ENCODE peak calls at places on chromosomes 16 and 17, in four cellular contexts. H is HL-60, B is cortex of kidney, J is skeletal muscle cell. M is an unnamed sample.

GRCh38 chr17:8918811-8919210 is 46.7 kb downstream of the PIK3R5 start:
- DNase-seq in J (no peak), B (no peak), H (no peak), M (no peak)

GRCh38 chr16:4911831-4912422 is 25.0 kb downstream of the PPL start:
- DNase-seq in H (no peak), B (no peak), J (no peak), M (no peak)

GRCh38 chr17:82274134-82275020 is 877 bp upstream of the CSNK1D start:
- DNase-seq in B (no peak), J (no peak), H (no peak), M (no peak)

GRCh38 chr17:65514541-65514940 is 46.9 kb downstream of the AXIN2 start:
- DNase-seq in B (no peak), J (no peak), H (no peak), M (no peak)

GRCh38 chr17:80137131-80137530 is 9.8 kb downstream of the EIF4A3 start:
- DNase-seq in H (no peak), B (no peak), J (no peak), M (no peak)

GRCh38 chr17:82126479-82127314 is 28.7 kb upstream of the FASN start:
- DNase-seq in B (no peak), H (no peak), J (no peak), M (no peak)

GRCh38 chr17:1709403-1709891 is 730 bp downstream of the TLCD2 start:
- DNase-seq in B (no peak), H (peak), J (no peak), M (no peak)

GRCh38 chr17:65797809-65798208 is 236.4 kb upstream of the AXIN2 start:
- DNase-seq in B (no peak), H (no peak), J (no peak), M (no peak)

GRCh38 chr16:77599793-77600415 is 122.4 kb upstream of the NUDT7 start:
- DNase-seq in J (no peak), B (no peak), H (peak), M (no peak)

GRCh38 chr17:17205368-17206148 is 575 bp downstream of the PLD6 start:
- DNase-seq in H (peak), J (no peak), B (no peak), M (no peak)

GRCh38 chr17:7292729-7293128 is 1.7 kb downstream of the YBX2 start:
- DNase-seq in H (no peak), B (no peak), J (no peak), M (no peak)

GRCh38 chr17:36761203-36761945 is 160.0 kb downstream of the MRM1 start:
- DNase-seq in J (no peak), H (no peak), B (no peak), M (no peak)

GRCh38 chr17:31373150-31374082 is 18.1 kb upstream of the RAB11FIP4 start:
- DNase-seq in H (peak), J (peak), B (no peak), M (no peak)

GRCh38 chr16:64864232-64864803 is 257.5 kb downstream of the CDH11 start:
- DNase-seq in J (peak), H (no peak), B (no peak), M (no peak)

GRCh38 chr17:34584805-34585416 is 5.5 kb downstream of the TMEM132E start:
- DNase-seq in J (no peak), H (no peak), B (no peak), M (no peak)

GRCh38 chr17:17500999-17501605 is 4.9 kb upstream of the RASD1 start:
- DNase-seq in J (no peak), H (no peak), B (no peak), M (no peak)

GRCh38 chr16:912684-913613 is 57.8 kb downstream of the LMF1 start:
- DNase-seq in H (no peak), B (no peak), J (peak), M (no peak)

GRCh38 chr17:68884888-68885287 is 70.3 kb downstream of the ABCA8 start:
- DNase-seq in B (no peak), J (no peak), H (no peak), M (no peak)

GRCh38 chr17:83080641-83081560 is 1.5 kb downstream of the METRNL start:
- DNase-seq in J (no peak), B (no peak), H (no peak), M (no peak)

GRCh38 chr17:80264048-80264792 is 3.6 kb downstream of the RNF213 start:
- DNase-seq in J (no peak), B (no peak), H (no peak), M (no peak)

GRCh38 chr16:20310421-20311395 is 16.6 kb downstream of the GP2 start:
- DNase-seq in H (no peak), J (no peak), B (no peak), M (no peak)

GRCh38 chr17:66976781-66977201 is 12.3 kb downstream of the CACNG4 start:
- DNase-seq in H (no peak), J (no peak), B (no peak), M (no peak)

GRCh38 chr16:70481929-70482536 is 27.6 kb downstream of the FCSK start:
- DNase-seq in H (no peak), B (no peak), J (no peak), M (no peak)

GRCh38 chr17:77054926-77055325 is 85.8 kb upstream of the SEC14L1 start:
- DNase-seq in J (no peak), H (no peak), B (no peak), M (no peak)

GRCh38 chr16:26649646-26650045 is 417.1 kb upstream of the C16orf82 start:
- DNase-seq in B (no peak), H (no peak), J (no peak), M (peak)

GRCh38 chr16:7629571-7629970 is 296.9 kb downstream of the RBFOX1 start:
- DNase-seq in H (no peak), J (no peak), B (no peak), M (no peak)

GRCh38 chr17:80919331-80920284 is 72.0 kb upstream of the CHMP6 start:
- DNase-seq in H (no peak), B (no peak), J (peak), M (no peak)

GRCh38 chr16:73016488-73016830 is 31.5 kb downstream of the ZFHX3 start:
- DNase-seq in H (no peak), J (no peak), B (no peak), M (no peak)

GRCh38 chr17:45073414-45074070 is 12.4 kb downstream of the NMT1 start:
- DNase-seq in H (peak), J (peak), B (no peak), M (peak)

GRCh38 chr16:28193530-28194423 is 18.0 kb downstream of the XPO6 start:
- DNase-seq in J (peak), H (peak), B (no peak), M (no peak)